ENCODE peak calls at places on chromosomes 12 and 14, in four cellular contexts. W is NCI-H1436 treated with DMSO at 0.1 percent for 48 hours, O is heart left ventricle, A is coronary artery. D is an unnamed sample.

GRCh38 chr14:52154992-52155655 is 86.3 kb upstream of the NID2 start:
- DNase-seq in W (no peak), O (no peak), A (no peak), D (no peak)

GRCh38 chr14:86574026-86574777 is 1044.3 kb downstream of the FLRT2 start:
- DNase-seq in W (no peak), O (no peak), A (no peak), D (no peak)

GRCh38 chr12:96882862-96883261 is 24.2 kb upstream of the NEDD1 start:
- DNase-seq in O (no peak), W (no peak), A (no peak), D (no peak)

GRCh38 chr14:57136669-57137068 is 132.0 kb downstream of the EXOC5 start:
- DNase-seq in W (no peak), O (no peak), A (no peak), D (peak; percentile 63)

GRCh38 chr14:52961060-52961639 is 10.3 kb upstream of the FERMT2 start:
- DNase-seq in A (no peak), O (no peak), W (no peak), D (no peak)

GRCh38 chr14:104220225-104221070 is 82.1 kb downstream of the KIF26A start:
- DNase-seq in A (no peak), W (no peak), O (peak; percentile 29), D (no peak)

GRCh38 chr12:57610553-57611115 is 601 bp upstream of the ARHGEF25 start:
- DNase-seq in W (no peak), O (peak; percentile 87), A (peak; percentile 85), D (peak; percentile 78)

GRCh38 chr12:128672428-128672827 is 151.3 kb downstream of the SLC15A4 start:
- DNase-seq in A (no peak), W (no peak), O (no peak), D (no peak)

GRCh38 chr12:6937481-6938352 is 5.9 kb upstream of the RNU7-1 start:
- DNase-seq in A (peak; percentile 95), W (peak; percentile 86), O (peak; percentile 96), D (peak; percentile 96)

GRCh38 chr12:120669055-120669828 is 17.7 kb upstream of the MLEC start:
- DNase-seq in A (no peak), W (no peak), O (no peak), D (peak; percentile 55)

GRCh38 chr12:45745861-45746277 is 16.4 kb downstream of the ARID2 start:
- DNase-seq in O (no peak), W (no peak), A (no peak), D (no peak)

GRCh38 chr12:121227294-121227693 is 17.4 kb downstream of the P2RX4 start:
- DNase-seq in W (no peak), O (no peak), A (no peak), D (no peak)

GRCh38 chr14:75781096-75781495 is 120.0 kb downstream of the TTLL5 start:
- DNase-seq in W (no peak), A (no peak), O (no peak), D (no peak)

GRCh38 chr14:78611031-78611430 is 440.9 kb downstream of the NRXN3 start:
- DNase-seq in W (no peak), O (no peak), A (no peak), D (no peak)

GRCh38 chr12:75960086-75960910 is 71.3 kb downstream of the PHLDA1 start:
- DNase-seq in A (no peak), O (no peak), W (no peak), D (no peak)

GRCh38 chr12:115140981-115141380 is 457.0 kb upstream of the TBX3 start:
- DNase-seq in A (no peak), O (no peak), W (no peak), D (no peak)

GRCh38 chr12:95529693-95530225 is 21.5 kb downstream of the USP44 start:
- DNase-seq in W (no peak), A (no peak), O (no peak), D (no peak)

GRCh38 chr12:52052471-52053186 is 1.4 kb downstream of the NR4A1 start:
- DNase-seq in A (peak; percentile 79), O (peak; percentile 64), W (no peak), D (no peak)

GRCh38 chr12:14989790-14990189 is 16.9 kb downstream of the PDE6H start:
- DNase-seq in W (no peak), O (no peak), A (no peak), D (no peak)

GRCh38 chr14:31205681-31206535 is 1.7 kb downstream of the HECTD1 start:
- DNase-seq in W (no peak), A (no peak), O (no peak), D (no peak)

GRCh38 chr12:9701380-9702154 is 31.3 kb downstream of the CLECL1 start:
- DNase-seq in O (no peak), W (no peak), A (no peak), D (no peak)

GRCh38 chr14:35234007-35234406 is 58.2 kb upstream of the PSMA6 start:
- DNase-seq in O (no peak), W (no peak), A (no peak), D (no peak)

GRCh38 chr12:52183544-52183910 is 8.3 kb downstream of the KRT80 start:
- DNase-seq in W (no peak), O (no peak), A (no peak), D (no peak)

GRCh38 chr14:94051779-94052178 is 25.6 kb downstream of the OTUB2 start:
- DNase-seq in A (peak; percentile 64), W (no peak), O (no peak), D (no peak)

GRCh38 chr14:86673523-86673969 is 1143.6 kb downstream of the FLRT2 start:
- DNase-seq in W (no peak), A (no peak), O (no peak), D (no peak)

GRCh38 chr14:87152701-87153100 is 840.3 kb downstream of the GALC start:
- DNase-seq in A (no peak), O (no peak), W (no peak), D (no peak)

GRCh38 chr12:105426766-105427165 is 96.3 kb downstream of the C12orf75 start:
- DNase-seq in O (no peak), A (no peak), W (no peak), D (no peak)

GRCh38 chr12:118979763-118980406 is 1.5 kb upstream of the SRRM4 start:
- DNase-seq in W (peak; percentile 69), O (no peak), A (no peak), D (peak; percentile 40)